ENCODE peak calls at places on chromosomes 3 and 15, in five cellular contexts. L is prostate gland, Y is sigmoid colon, C is HCT116, I is Panc1. O is an unnamed sample.

GRCh38 chr15:96369351-96369750 is 38.9 kb downstream of the NR2F2 start:
- DNase-seq in L (no peak), Y (no peak), C (no peak), I (no peak), O (no peak)

GRCh38 chr3:13598926-13599886 is 50.3 kb downstream of the FBLN2 start:
- DNase-seq in L (no peak), Y (peak; percentile 54), C (no peak), I (peak; percentile 33), O (no peak)

GRCh38 chr3:6921041-6921440 is 60.1 kb downstream of the GRM7 start:
- DNase-seq in L (peak; percentile 12), Y (no peak), C (no peak), I (no peak), O (no peak)

GRCh38 chr15:86125775-86126174 is 46.1 kb downstream of the AGBL1 start:
- DNase-seq in L (no peak), Y (no peak), C (no peak), I (no peak), O (no peak)

GRCh38 chr3:112377418-112378071 is 44.6 kb downstream of the CD200 start:
- DNase-seq in L (no peak), Y (no peak), C (no peak), I (no peak), O (no peak)

GRCh38 chr15:78223396-78224023 is 10.9 kb downstream of the ACSBG1 start:
- DNase-seq in L (no peak), Y (no peak), C (no peak), I (no peak), O (no peak)

GRCh38 chr15:98946301-98947255 is 61.0 kb downstream of the PGPEP1L start:
- DNase-seq in L (no peak), Y (peak; percentile 77), C (no peak), I (no peak), O (no peak)

GRCh38 chr3:129031476-129032215 is 28.9 kb upstream of the GP9 start:
- DNase-seq in L (no peak), Y (no peak), C (no peak), I (no peak), O (no peak)

GRCh38 chr15:77582763-77583162 is 49.9 kb downstream of the LINGO1 start:
- DNase-seq in L (peak; percentile 12), Y (no peak), C (no peak), I (no peak), O (no peak)

GRCh38 chr3:153051427-153052095 is 110.5 kb upstream of the RAP2B start:
- DNase-seq in L (no peak), Y (no peak), C (peak; percentile 86), I (peak; percentile 77), O (no peak)

GRCh38 chr3:119637679-119638525 is 22.5 kb downstream of the POPDC2 start:
- DNase-seq in L (no peak), Y (no peak), C (no peak), I (no peak), O (no peak)

GRCh38 chr3:174949523-174949922 is 90.4 kb downstream of the NAALADL2 start:
- DNase-seq in L (no peak), Y (no peak), C (no peak), I (no peak), O (no peak)

GRCh38 chr3:188323067-188323842 is 169.3 kb downstream of the LPP start:
- DNase-seq in L (no peak), Y (no peak), C (no peak), I (no peak), O (no peak)

GRCh38 chr3:115415246-115415645 is 208.1 kb upstream of the GAP43 start:
- DNase-seq in L (no peak), Y (no peak), C (no peak), I (no peak), O (no peak)

DNA sequence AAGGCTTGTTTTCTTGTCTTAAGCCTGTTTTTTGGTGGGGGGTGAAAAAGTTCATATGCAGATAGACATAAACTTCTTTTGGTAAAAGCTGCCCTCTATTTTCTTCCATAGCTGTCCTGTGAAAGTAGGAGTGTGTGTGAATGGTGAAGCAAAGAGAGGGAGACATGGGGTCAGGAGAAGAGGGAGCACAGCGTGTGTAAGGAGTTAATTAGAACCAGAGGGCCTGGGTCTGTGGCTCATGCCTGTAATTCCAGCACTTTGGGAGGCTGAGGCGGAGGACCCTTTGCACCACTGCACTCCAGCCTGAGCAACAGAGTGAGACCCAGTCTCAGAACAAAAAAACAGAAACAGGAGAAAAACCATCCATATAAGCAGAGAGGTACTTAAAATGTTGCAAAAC is 16.2 kb upstream of the CCNL1 start:
- DNase-seq in L (no peak), Y (no peak), C (no peak), I (no peak), O (no peak)
- H3K4me3 ChIP-seq in L (peak overlapping the region; percentile 53), Y (peak overlapping the region; percentile 50), C (peak overlapping the region; percentile 89), I (peak overlapping the region; percentile 86), O (peak overlapping the region; percentile 97)

GRCh38 chr15:25175033-25175788 is 220.4 kb downstream of the SNRPN start:
- DNase-seq in L (no peak), Y (no peak), C (no peak), I (no peak), O (no peak)
- H3K9me3 ChIP-seq in L (no peaks in the 10 kb centered on the region), Y (peaks cover 19% of the 10 kb centered on the region), C (peaks cover 5% of the 10 kb centered on the region), I (no peaks in the 10 kb centered on the region), O (no peaks in the 10 kb centered on the region)

DNA sequence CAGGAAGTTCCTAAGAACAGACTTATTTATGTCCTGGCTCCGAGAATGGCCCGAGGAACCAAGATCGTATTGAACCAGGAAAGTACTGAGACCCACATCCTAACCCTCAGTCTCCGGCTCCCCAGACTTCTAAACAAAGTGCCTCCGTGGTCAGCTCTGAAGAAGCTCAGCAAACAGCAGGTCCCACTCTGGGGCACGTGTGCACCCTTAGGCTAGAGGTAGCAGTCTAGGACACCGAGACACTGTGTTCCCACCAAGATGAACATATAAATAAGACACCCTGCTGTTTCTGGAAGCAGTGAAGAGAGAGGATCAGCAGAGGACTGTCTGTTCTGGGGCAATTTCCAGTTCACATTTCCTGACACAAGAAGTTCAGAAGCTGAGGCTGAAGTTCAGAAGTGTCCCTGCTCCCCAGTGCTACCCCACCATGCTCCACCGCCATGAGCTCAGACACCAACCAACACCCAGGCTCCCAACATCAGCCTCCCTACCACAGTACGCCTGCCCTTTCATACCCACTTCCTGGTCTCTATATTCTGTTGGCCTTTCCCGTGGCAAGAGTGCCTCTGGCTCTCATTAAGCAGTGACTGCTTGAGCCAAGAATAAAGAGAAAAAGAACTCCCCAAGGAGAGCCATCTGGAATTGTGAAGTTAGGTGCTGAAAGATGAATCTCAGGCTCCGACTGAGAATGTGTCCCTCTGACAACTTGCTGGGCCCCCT is 307.2 kb downstream of the NTRK3 start:
- DNase-seq in L (no peak), Y (no peak), C (no peak), I (no peak), O (no peak)
- TF ChIP-seq POLR2AphosphoS5 in L (peak; percentile 46), Y (peak; percentile 45), C (no peak), I (no peak), O (no peak)

GRCh38 chr15:30903497-30904187 is at the start of gene FAN1:
- DNase-seq in L (peak; percentile 91), Y (peak; percentile 91), C (peak; percentile 80), I (peak; percentile 61), O (peak; percentile 58)

GRCh38 chr15:30906366-30906765 is 2.7 kb downstream of the FAN1 start:
- DNase-seq in L (peak; percentile 84), Y (no peak), C (no peak), I (no peak), O (no peak)

GRCh38 chr15:30901889-30902288 is 1.8 kb upstream of the FAN1 start:
- DNase-seq in L (no peak), Y (no peak), C (no peak), I (no peak), O (no peak)

GRCh38 chr15:30905821-30906220 is 2.1 kb downstream of the FAN1 start:
- DNase-seq in L (peak; percentile 78), Y (no peak), C (no peak), I (no peak), O (no peak)

DNA sequence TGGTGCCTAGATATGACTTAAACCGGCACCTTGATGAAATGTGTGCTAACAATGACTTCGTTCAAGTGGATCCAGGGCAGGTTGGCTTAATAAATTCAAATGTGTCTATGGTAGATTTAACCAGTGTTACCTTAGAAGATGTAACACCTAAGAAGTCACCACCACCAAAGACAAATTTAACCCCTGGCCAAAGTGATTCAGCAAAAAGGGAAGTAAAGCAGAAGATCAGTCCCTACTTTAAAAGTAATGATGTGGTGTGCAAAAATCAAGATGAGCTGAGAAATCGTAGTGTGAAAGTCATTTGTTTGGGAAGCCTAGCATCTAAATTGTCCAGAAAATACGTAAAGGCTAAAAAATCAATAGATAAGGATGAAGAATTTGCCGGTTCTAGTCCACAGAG is 1.1 kb downstream of the FAN1 start:
- DNase-seq in L (no peak), Y (no peak), C (no peak), I (no peak), O (no peak)
- H3K4me3 ChIP-seq in L (no peak overlapping the region), Y (no peak overlapping the region), C (peak overlapping the region; percentile 56), I (no peak overlapping the region), O (peak overlapping the region; percentile 94)

GRCh38 chr3:33525232-33525631 is 85.0 kb upstream of the UBP1 start:
- DNase-seq in L (no peak), Y (no peak), C (no peak), I (no peak), O (no peak)

GRCh38 chr3:33523093-33523667 is 83.0 kb upstream of the UBP1 start:
- DNase-seq in L (no peak), Y (no peak), C (no peak), I (no peak), O (no peak)

DNA sequence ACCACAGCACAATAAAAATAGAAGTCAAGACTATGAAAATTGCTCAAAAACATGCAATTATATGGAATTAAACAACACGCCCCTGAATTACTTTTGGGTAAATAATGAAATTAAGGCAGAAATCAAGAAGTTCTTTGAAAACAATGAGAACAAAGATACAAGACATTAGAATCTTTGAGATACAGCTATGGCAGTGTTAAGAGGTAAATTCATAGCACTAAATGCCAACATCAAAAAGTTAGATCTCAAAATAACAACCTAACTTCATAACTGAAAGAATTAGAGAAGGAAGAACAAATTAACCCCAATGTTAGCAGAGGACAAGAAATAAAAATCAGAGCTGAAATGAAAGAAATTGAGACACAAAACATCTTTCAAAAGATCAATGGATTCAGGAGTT is 86.6 kb upstream of the UBP1 start:
- DNase-seq in L (no peak), Y (no peak), C (no peak), I (no peak), O (no peak)
- H3K9me3 ChIP-seq in L (no peaks in the 10 kb centered on the region), Y (peaks cover 9% of the 10 kb centered on the region), C (peaks cover 3% of the 10 kb centered on the region), I (no peaks in the 10 kb centered on the region), O (no peaks in the 10 kb centered on the region)